ENCODE peak calls at places on chromosomes 4 and X, in five cellular contexts. Y, A, E, I and U are unnamed samples.

GRCh38 chr4:120753854-120754253 is 168.7 kb downstream of the PRDM5 start:
- DNase-seq in E (peak), I (no peak), A (no peak), Y (no peak), U (no peak)

GRCh38 chrX:107119281-107119680 is 659 bp upstream of the RBM41 start:
- DNase-seq in Y (no peak), E (no peak), I (no peak), A (no peak), U (no peak)

GRCh38 chrX:3577551-3577950 is 135.9 kb downstream of the PRKX start:
- DNase-seq in A (no peak), I (no peak), Y (no peak), E (no peak), U (no peak)

GRCh38 chrX:69388526-69388925 is 115.6 kb upstream of the NALF2 start:
- DNase-seq in E (peak), Y (no peak), I (no peak), A (no peak), U (no peak)

GRCh38 chr4:146582864-146583263 is 55.8 kb upstream of the POU4F2 start:
- DNase-seq in E (peak), Y (no peak), A (no peak), I (no peak), U (no peak)

GRCh38 chrX:110210417-110211139 is 107.3 kb downstream of the AMMECR1 start:
- DNase-seq in I (no peak), E (peak), A (no peak), Y (no peak), U (no peak)

GRCh38 chrX:50103866-50104566 is 96.8 kb downstream of the AKAP4 start:
- DNase-seq in E (no peak), Y (no peak), A (no peak), I (no peak), U (no peak)

GRCh38 chr4:187070740-187071139 is 347.1 kb upstream of the FAT1 start:
- DNase-seq in Y (no peak), A (no peak), E (no peak), I (no peak), U (no peak)

GRCh38 chrX:39337461-39337860 is 536.2 kb downstream of the MID1IP1 start:
- DNase-seq in E (peak), Y (no peak), I (no peak), A (no peak), U (no peak)

GRCh38 chrX:68498508-68499379 is at the start of gene YIPF6:
- DNase-seq in E (peak), Y (peak), A (peak), I (peak), U (peak)

GRCh38 chrX:54045563-54046228 is 1.4 kb upstream of the PHF8 start:
- DNase-seq in Y (no peak), E (peak), A (no peak), I (no peak), U (no peak)

GRCh38 chr4:658681-659667 is 15.1 kb downstream of the ATP5ME start:
- DNase-seq in E (no peak), I (no peak), Y (no peak), A (no peak), U (peak)